ENCODE peak calls at places on chromosomes 3 and 15, in seven cellular contexts. E is HCT116, W is H1, A is HepG2, J is SK-N-SH, O is GM12878, K is K562. D is an unnamed sample.

GRCh38 chr15:48800811-48801460 is 9.9 kb downstream of the CEP152 start:
- DNase-seq in A (peak), O (no peak), W (no peak), K (peak), E (no peak), J (peak), D (no peak)

GRCh38 chr15:40762919-40763800 is 708 bp upstream of the GCHFR start:
- DNase-seq in W (no peak), A (peak), E (no peak), K (peak), O (no peak), J (peak), D (no peak)

GRCh38 chr15:47244361-47244760 is 472.9 kb upstream of the SEMA6D start:
- DNase-seq in K (no peak), J (no peak), E (no peak), O (no peak), W (no peak), A (no peak), D (no peak)

GRCh38 chr3:16448691-16449090 is 64.8 kb downstream of the RFTN1 start:
- DNase-seq in O (no peak), K (no peak), A (no peak), W (no peak), E (peak), J (no peak), D (peak)

GRCh38 chr15:65846120-65846519 is 23.2 kb upstream of the RAB11A start:
- DNase-seq in E (no peak), W (no peak), A (no peak), K (no peak), J (no peak), O (no peak), D (no peak)

GRCh38 chr3:189664311-189664710 is 33.1 kb downstream of the TP63 start:
- DNase-seq in O (no peak), A (no peak), J (no peak), W (no peak), E (no peak), K (no peak), D (no peak)

GRCh38 chr15:64311566-64311965 is 44.4 kb downstream of the CSNK1G1 start:
- DNase-seq in A (no peak), J (no peak), E (no peak), K (no peak), O (no peak), W (no peak), D (no peak)

GRCh38 chr3:54193093-54193492 is 70.7 kb downstream of the CACNA2D3 start:
- DNase-seq in A (no peak), J (no peak), E (no peak), W (no peak), O (no peak), K (no peak), D (no peak)

GRCh38 chr3:46184469-46184868 is 23.6 kb downstream of the CCR1 start:
- DNase-seq in A (no peak), O (no peak), W (no peak), E (peak), J (no peak), K (no peak), D (no peak)

GRCh38 chr3:141940204-141940776 is 63.8 kb downstream of the ATP1B3 start:
- DNase-seq in A (no peak), E (peak), K (no peak), J (peak), O (no peak), W (no peak), D (no peak)

GRCh38 chr15:38474155-38474757 is 20.3 kb downstream of the FAM98B start:
- DNase-seq in E (peak), J (peak), A (peak), W (no peak), O (peak), K (peak), D (no peak)

GRCh38 chr3:8712045-8712870 is 21.3 kb upstream of the CAV3 start:
- DNase-seq in O (no peak), W (no peak), A (no peak), J (no peak), E (no peak), K (no peak), D (no peak)

GRCh38 chr15:78035319-78035718 is 42.2 kb downstream of the TBC1D2B start:
- DNase-seq in K (no peak), J (no peak), O (no peak), A (no peak), W (no peak), E (no peak), D (no peak)

GRCh38 chr15:78037328-78037727 is 40.2 kb downstream of the TBC1D2B start:
- DNase-seq in E (no peak), K (no peak), J (no peak), W (no peak), A (no peak), O (no peak), D (no peak)

GRCh38 chr15:78035861-78036476 is 41.5 kb downstream of the TBC1D2B start:
- DNase-seq in W (no peak), A (peak), K (peak), J (no peak), E (no peak), O (no peak), D (no peak)

GRCh38 chr15:78034495-78035191 is 42.9 kb downstream of the TBC1D2B start:
- DNase-seq in E (no peak), W (no peak), J (no peak), O (peak), K (peak), A (no peak), D (no peak)

DNA sequence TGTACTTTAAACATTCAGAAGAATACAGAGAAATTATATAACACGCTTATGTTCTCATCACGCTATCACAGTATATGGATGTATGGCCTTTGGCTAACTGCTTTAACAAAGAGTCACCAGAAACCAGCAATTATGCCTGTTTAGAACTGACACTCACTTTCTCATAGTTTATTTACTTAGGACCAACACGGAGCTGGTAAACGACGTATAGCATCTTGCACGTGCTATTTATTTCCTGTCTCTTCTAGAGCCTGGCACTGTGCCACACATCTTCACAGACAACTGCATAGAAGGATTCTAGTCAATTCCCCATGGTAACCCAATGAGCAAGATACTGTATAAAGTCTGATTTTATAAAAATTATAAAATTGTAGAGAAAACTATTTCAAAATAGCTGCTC is 43.6 kb downstream of the TBC1D2B start:
- DNase-seq in W (no peak), A (no peak), J (no peak), K (no peak), O (no peak), E (no peak), D (no peak)
- TF ChIP-seq YY1 in W (no peak), A (no peak), J (no peak), K (no peak), O (no peak), E (no peak), D (no peak)

DNA sequence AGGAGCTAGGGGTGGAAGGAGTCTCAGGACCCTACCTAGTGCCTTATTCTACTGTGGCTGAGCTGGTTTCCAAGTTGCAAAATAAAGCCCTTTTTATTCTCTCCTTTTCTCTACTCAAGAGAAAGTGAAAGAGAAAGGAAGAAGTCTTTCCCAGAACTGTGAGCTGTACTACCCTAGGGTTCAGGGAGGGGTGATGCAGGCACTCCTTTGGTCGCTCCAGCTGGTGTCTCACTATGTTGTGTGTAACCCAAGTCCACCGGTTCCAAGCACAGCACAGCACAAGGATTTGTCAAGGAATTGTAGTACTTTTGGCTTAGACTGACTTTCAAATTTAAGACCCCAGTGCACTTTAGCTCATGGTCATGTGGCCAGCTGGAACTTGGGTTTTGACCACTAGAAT is 1721.7 kb downstream of the OTOL1 start:
- DNase-seq in E (no peak), J (no peak), A (no peak), K (no peak), O (no peak), W (no peak), D (no peak)
- H3K9ac ChIP-seq in E (no peak), J (no peak), A (no peak), K (no peak), O (no peak), W (no peak), D (no peak)

DNA sequence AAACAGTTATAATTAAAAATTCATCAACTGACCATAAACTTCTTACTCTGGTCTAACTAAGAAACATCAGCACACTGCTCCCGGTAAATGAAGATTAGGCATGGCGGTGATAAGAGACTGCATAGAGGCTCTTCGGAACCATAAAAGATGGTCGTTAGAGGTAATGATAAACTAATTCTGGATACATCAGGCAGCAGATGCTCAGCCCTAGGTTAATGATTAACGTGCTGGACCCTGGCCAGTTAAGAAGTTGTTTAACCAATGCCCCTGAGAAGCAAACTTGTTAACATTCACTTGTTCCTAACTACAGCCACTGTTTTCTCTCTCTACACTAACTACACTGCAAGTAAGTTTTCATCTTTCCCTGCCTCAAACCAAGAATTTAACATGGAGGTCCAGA is 111.5 kb downstream of the PDZRN3 start:
- DNase-seq in O (no peak), E (no peak), A (peak), K (no peak), W (no peak), J (no peak), D (no peak)
- TF ChIP-seq YY1 in O (no peak), E (no peak), A (no peak), K (no peak), W (no peak), J (no peak), D (no peak)

GRCh38 chr15:83477791-83478537 is 30.8 kb downstream of the SH3GL3 start:
- DNase-seq in E (no peak), K (no peak), W (no peak), A (no peak), J (no peak), O (no peak), D (no peak)
- H3K9ac ChIP-seq in E (no peak), K (no peak), W (no peak), A (no peak), J (no peak), O (no peak), D (no peak)

DNA sequence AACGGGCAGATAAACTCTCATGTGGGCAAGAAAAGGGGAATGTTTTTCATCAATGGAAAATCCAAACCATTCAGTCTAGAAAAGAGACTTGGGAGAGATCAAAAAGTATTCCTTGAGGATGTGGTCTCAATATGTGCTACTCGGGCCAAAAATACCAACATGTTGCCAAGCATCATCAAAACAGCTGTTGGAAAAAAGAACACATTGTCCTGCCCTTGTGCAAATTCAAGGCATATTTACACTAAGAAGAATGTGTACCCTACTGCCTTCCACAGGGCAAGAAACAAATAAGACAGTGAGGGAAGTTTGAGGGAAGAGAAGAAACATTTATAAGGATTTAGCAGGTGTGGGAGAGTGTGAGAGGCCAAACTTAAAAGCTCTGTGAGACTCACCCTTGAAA is 252.2 kb downstream of the NTRK3 start:
- DNase-seq in E (no peak), J (no peak), K (no peak), O (no peak), A (no peak), W (no peak), D (no peak)
- TF ChIP-seq YY1 in E (no peak), J (no peak), K (no peak), O (no peak), A (no peak), W (no peak), D (no peak)

DNA sequence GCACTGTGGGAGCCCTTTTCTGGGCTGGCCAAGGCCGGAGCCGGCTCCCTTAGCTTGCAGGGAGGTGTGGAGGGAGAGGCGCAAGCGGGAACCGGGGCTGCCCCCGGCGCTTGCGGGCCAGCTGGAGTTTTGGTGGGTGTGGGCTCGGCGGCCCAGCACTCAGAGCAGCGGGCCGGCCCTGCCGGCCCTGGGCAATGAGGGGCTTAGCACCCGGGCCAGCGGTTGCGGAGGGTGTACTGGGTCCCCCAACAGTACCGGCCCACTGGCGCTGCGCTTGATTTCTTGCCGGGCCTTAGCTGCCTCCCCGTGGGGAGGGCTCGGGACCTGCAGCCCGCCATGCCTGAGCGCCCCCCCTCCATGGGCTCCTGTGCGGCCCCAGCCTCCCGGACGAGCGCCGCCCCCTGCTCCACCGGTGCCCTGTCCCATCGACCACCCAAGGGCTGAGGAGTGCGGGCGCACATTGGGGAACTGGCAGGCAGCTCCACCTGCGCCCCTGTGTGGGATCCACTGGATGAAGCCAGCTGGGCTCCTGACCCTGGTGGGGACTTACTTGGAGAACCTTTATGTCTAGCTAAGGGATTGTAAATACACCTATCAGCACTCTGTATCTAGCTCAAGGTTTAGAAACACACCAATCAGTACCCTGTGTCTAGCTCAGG is 707.7 kb downstream of the GRM7 start:
- DNase-seq in A (no peak), E (no peak), J (no peak), K (no peak), W (no peak), O (no peak), D (no peak)
- H3K9ac ChIP-seq in A (no peak), E (no peak), J (no peak), K (no peak), W (no peak), O (no peak), D (no peak)

GRCh38 chr3:144868506-144868905 is 896.9 kb downstream of the DIPK2A start:
- DNase-seq in E (no peak), J (no peak), K (no peak), W (no peak), A (no peak), O (no peak), D (no peak)

GRCh38 chr3:144866504-144866903 is 894.9 kb downstream of the DIPK2A start:
- DNase-seq in W (no peak), A (no peak), J (no peak), O (no peak), K (no peak), E (no peak), D (no peak)

GRCh38 chr3:144864646-144865045 is 893.0 kb downstream of the DIPK2A start:
- DNase-seq in A (no peak), O (no peak), E (no peak), K (no peak), W (no peak), J (no peak), D (no peak)

DNA sequence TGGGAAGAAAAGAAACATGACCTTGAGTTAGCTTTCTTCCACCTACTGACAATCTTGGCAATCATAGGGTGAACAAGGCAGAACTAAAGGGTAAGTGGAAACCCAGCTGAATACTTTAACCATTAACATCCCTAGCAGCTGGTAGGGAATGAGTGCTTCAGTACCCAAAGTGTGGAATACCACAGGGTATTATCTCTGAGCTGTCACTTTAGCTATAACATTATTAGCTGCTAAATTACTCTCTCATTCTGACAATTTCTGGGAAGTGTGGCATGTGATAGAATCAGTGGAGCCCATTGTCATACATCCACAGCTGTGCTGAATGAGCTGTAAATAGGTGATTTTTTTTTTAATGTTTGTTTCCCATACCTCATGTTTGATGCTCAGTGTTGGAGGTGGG is 894.3 kb downstream of the DIPK2A start:
- DNase-seq in E (no peak), K (no peak), A (no peak), O (no peak), J (no peak), W (no peak), D (no peak)
- TF ChIP-seq YY1 in E (no peak), K (no peak), A (no peak), O (no peak), J (no peak), W (no peak), D (no peak)

DNA sequence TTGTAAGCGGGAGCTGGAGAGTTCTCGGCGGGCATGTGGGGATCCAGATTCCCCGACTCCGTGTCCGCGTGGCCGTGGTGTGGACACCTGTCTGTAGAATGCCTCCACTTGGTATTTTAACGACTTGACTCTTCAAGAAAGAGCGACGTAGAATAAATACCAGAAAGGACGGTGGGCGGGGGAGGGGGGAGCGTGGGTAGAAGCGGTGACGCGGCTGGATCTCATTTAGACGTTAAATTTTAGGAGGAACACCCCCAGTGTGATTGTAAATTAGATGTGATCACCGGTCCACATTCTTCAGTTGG is 625 bp upstream of the PYGO1 start:
- DNase-seq in A (no peak), J (no peak), K (no peak), E (no peak), W (no peak), O (no peak), D (no peak)
- H3K9ac ChIP-seq in A (no peak), J (peak), K (no peak), E (no peak), W (no peak), O (no peak), D (peak)